ENCODE peak calls at places on chromosomes 4 and X, in five cellular contexts. P is AG04450, Y is tibial nerve, I is left ventricle myocardium inferior, B is SK-N-SH. X is an unnamed sample.

GRCh38 chrX:77118686-77119085 is 328.5 kb upstream of the FGF16 start:
- DNase-seq in Y (no peak), P (no peak), B (no peak), I (no peak), X (no peak)

GRCh38 chr4:26226978-26227377 is 93.8 kb upstream of the RBPJ start:
- DNase-seq in P (no peak), Y (no peak), I (no peak), B (no peak), X (no peak)

GRCh38 chrX:12894074-12894691 is 12.2 kb upstream of the TLR8 start:
- DNase-seq in I (peak), P (peak), B (peak), Y (no peak), X (no peak)

GRCh38 chrX:155070975-155071693 is at the start of the genes BRCC3, CMC4 and MTCP1:
- DNase-seq in B (peak), Y (peak), I (peak), P (peak), X (peak)

GRCh38 chr4:182916483-182917181 is 554 bp downstream of the DCTD start:
- DNase-seq in Y (peak), P (no peak), I (peak), B (no peak), X (peak)

GRCh38 chrX:141936080-141936479 is 32.4 kb downstream of the MAGEC1 start:
- DNase-seq in Y (no peak), I (no peak), B (no peak), P (no peak), X (no peak)

GRCh38 chr4:38330321-38330720 is 333.7 kb upstream of the KLF3 start:
- DNase-seq in P (no peak), Y (no peak), B (peak), I (no peak), X (no peak)

GRCh38 chr4:117225441-117225840 is 140.1 kb upstream of the TRAM1L1 start:
- DNase-seq in I (no peak), Y (no peak), P (no peak), B (no peak), X (no peak)

GRCh38 chr4:139282375-139283075 is 2.5 kb upstream of the MGARP start:
- DNase-seq in Y (no peak), P (no peak), I (no peak), B (no peak), X (no peak)

GRCh38 chr4:7792616-7793015 is 147.0 kb downstream of the AFAP1 start:
- DNase-seq in Y (no peak), P (no peak), B (no peak), I (no peak), X (no peak)

GRCh38 chrX:46757593-46757992 is 1.3 kb downstream of the SLC9A7 start:
- DNase-seq in I (no peak), B (no peak), Y (no peak), P (no peak), X (no peak)

GRCh38 chr4:8524595-8525382 is 55.4 kb upstream of the GPR78 start:
- DNase-seq in B (no peak), Y (no peak), P (no peak), I (no peak), X (peak)

GRCh38 chr4:175373031-175373430 is 439.0 kb downstream of the GPM6A start:
- DNase-seq in B (no peak), I (no peak), P (no peak), Y (no peak), X (no peak)

GRCh38 chr4:109989044-109989443 is 76.4 kb downstream of the EGF start:
- DNase-seq in P (no peak), B (no peak), I (no peak), Y (no peak), X (no peak)

GRCh38 chr4:71713611-71714203 is 70.2 kb downstream of the GC start:
- DNase-seq in B (peak), Y (no peak), P (peak), I (no peak), X (no peak)

GRCh38 chr4:142840516-142841123 is 5.5 kb downstream of the INPP4B start:
- DNase-seq in Y (no peak), B (peak), I (no peak), P (peak), X (no peak)

GRCh38 chrX:44908838-44909237 is 35.9 kb downstream of the KDM6A start:
- DNase-seq in I (no peak), B (no peak), Y (no peak), P (no peak), X (no peak)

GRCh38 chr4:113971706-113972360 is 7.6 kb downstream of the ARSJ start:
- DNase-seq in B (peak), Y (no peak), I (no peak), P (no peak), X (no peak)

GRCh38 chr4:151462554-151462953 is 53.6 kb downstream of the FHIP1A start:
- DNase-seq in I (no peak), B (no peak), P (no peak), Y (no peak), X (no peak)

GRCh38 chr4:152586668-152587067 is 50.8 kb upstream of the FBXW7 start:
- DNase-seq in I (no peak), P (no peak), B (no peak), Y (no peak), X (no peak)

GRCh38 chr4:68951806-68952585 is 392 bp upstream of the UGT2A3 start:
- DNase-seq in B (no peak), P (no peak), Y (no peak), I (no peak), X (no peak)

GRCh38 chr4:72489267-72489666 is 79.8 kb downstream of the ADAMTS3 start:
- DNase-seq in I (no peak), B (no peak), P (no peak), Y (no peak), X (no peak)

GRCh38 chr4:185134176-185134869 is 8.7 kb upstream of the SLC25A4 start:
- DNase-seq in I (no peak), B (peak), P (peak), Y (no peak), X (no peak)

GRCh38 chrX:110142096-110142495 is 139.2 kb downstream of the TMEM164 start:
- DNase-seq in I (no peak), P (no peak), Y (no peak), B (no peak), X (no peak)

GRCh38 chr4:3802571-3803474 is 36.6 kb downstream of the ADRA2C start:
- DNase-seq in B (no peak), P (no peak), I (no peak), Y (no peak), X (no peak)

GRCh38 chr4:147969573-147969972 is 237.7 kb downstream of the ARHGAP10 start:
- DNase-seq in I (no peak), P (no peak), B (peak), Y (no peak), X (no peak)

GRCh38 chrX:48694776-48695523 is 1.6 kb upstream of the SUV39H1 start:
- DNase-seq in Y (no peak), P (no peak), B (no peak), I (no peak), X (no peak)

GRCh38 chrX:48695524-48695875 is 1.0 kb upstream of the SUV39H1 start:
- DNase-seq in P (no peak), Y (no peak), B (no peak), I (no peak), X (no peak)

GRCh38 chrX:48697182-48697727 is 721 bp downstream of the SUV39H1 start:
- DNase-seq in B (no peak), Y (no peak), P (no peak), I (no peak), X (no peak)

GRCh38 chrX:48696301-48697181 is at the start of gene SUV39H1:
- DNase-seq in Y (peak), P (peak), B (peak), I (peak), X (peak)

DNA sequence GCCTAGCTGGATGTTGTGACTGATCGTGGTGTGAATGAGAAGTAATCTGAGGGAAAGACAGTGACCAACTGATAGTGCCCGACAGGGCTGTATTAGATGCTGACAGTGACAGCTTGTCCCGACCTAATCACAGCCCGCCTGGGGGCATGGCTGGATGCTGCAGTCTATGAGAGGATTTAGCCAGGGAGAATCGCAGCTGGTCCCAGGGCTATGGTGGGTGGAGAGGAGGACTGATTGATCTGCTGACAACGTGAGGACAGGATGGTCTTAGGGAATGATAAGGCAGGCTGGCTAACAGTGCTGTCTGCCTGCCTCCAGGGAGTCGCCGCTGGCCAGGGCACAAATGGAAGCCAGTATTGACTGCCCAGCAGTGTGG is 621 bp upstream of the SUV39H1 start:
- DNase-seq in P (no peak), Y (no peak), B (peak), I (no peak), X (no peak)
- H3K27ac ChIP-seq in P (peak), Y (peak), B (peak), I (peak), X (no peak)

DNA sequence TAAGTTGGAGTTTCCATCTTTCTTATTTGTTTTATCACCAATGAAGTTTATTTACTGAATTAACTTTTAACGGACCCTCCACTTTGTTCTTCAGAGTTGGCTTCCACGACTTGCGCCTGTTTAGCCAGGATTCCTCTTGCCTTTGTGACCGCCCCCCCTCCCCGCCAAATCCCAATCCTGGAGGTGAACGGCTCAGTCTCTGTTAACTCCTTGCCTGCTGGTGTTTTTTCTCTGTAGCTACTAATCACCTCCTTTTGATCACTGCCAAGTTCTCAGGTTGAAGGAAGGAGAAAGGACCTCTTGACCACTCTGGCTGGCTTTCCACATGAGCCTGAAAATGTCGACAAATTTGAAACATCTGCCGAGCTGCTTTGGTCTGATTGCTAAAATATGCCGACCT is 46.8 kb upstream of the BCOR start:
- DNase-seq in B (no peak), P (no peak), I (no peak), Y (no peak), X (no peak)
- TF ChIP-seq CTCF in B (no peak), P (no peak), I (no peak), Y (no peak), X (no peak)

DNA sequence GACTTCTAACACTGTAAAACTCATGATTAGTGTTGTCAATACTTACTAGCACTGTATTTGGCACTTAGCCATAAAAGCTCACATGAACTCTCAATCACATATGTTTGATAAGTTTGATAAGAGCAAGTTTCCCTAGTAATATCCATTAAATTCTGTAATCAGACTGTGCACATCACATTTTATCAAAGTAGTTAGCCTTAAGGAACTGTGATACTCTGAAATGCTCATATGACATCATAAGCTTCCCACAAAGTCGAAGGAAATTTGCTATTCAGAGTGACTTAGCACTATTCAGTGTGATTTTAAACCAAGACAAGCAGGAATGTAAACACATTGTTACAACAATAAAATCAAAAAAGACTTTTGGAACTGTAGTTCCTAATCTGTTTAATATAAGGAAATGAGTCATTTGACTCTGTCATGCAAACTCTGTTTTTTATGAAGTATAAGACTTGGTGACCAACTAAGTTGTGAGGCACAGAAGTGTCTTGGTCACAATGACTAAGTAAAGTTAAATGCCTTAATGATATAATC is 6.7 kb downstream of the SLC7A11 start:
- DNase-seq in I (no peak), P (peak), B (peak), Y (no peak), X (no peak)
- H3K27ac ChIP-seq in I (no peak), P (peak), B (peak), Y (no peak), X (no peak)

GRCh38 chrX:14050704-14051103 is 21.0 kb upstream of the GEMIN8 start:
- DNase-seq in B (no peak), Y (no peak), I (no peak), P (no peak), X (no peak)

GRCh38 chrX:14056201-14056600 is 26.5 kb upstream of the GEMIN8 start:
- DNase-seq in B (no peak), P (no peak), Y (no peak), I (no peak), X (no peak)

DNA sequence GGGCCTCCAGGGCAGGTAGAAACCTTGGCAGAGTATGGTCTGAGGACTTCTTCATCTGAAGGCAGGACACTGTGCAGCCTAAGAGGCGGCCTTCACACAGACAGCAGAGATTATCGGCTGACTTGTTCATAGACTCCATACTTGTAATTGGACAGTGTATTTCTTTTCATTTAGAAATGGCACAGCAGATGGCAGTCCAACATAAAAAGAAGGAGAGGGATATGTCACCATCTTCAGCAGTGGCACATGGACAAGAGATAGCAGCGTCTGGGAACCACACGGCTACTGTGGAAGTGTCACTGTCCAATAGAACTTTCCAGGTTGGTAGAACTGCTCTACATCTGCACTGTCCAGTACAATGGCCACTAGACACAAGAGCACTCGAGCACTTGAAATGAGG is 21.7 kb upstream of the GEMIN8 start:
- DNase-seq in I (no peak), P (no peak), Y (no peak), B (no peak), X (no peak)
- TF ChIP-seq CTCF in I (no peak), P (no peak), Y (no peak), B (no peak), X (no peak)

GRCh38 chr4:5751073-5751917 is 40.3 kb downstream of the EVC start:
- DNase-seq in B (no peak), I (no peak), P (peak), Y (no peak), X (no peak)
- H3K27ac ChIP-seq in B (no peak), I (no peak), P (peak), Y (no peak), X (no peak)

GRCh38 chrX:19556202-19556601 is 40.9 kb upstream of the MAP3K15 start:
- DNase-seq in I (no peak), P (no peak), Y (no peak), B (no peak), X (no peak)

GRCh38 chrX:19555236-19555635 is 39.9 kb upstream of the MAP3K15 start:
- DNase-seq in Y (no peak), B (no peak), P (no peak), I (no peak), X (no peak)

GRCh38 chrX:19554786-19555185 is 39.5 kb upstream of the MAP3K15 start:
- DNase-seq in P (no peak), Y (no peak), I (no peak), B (no peak), X (no peak)

GRCh38 chrX:19557816-19558215 is 42.5 kb upstream of the MAP3K15 start:
- DNase-seq in P (no peak), Y (no peak), B (no peak), I (no peak), X (no peak)

DNA sequence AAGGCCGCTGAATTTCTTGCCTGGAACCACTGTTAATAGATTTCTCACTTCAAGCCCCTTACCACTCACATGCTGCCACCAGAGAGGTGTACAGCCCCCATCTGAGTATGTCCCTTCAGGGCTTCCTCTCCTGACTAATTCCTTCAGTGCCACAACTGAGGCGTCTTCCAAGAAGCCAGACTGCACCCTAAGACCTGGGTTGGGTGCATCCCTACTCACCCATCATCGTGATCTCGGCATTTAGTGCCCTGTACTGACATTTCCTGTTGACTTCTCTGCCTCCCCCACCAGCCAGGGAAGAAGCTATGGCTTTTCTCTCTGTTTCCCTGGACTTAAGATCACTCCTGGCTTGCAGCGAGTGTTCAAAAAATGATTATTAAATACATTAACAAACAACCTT is 40.4 kb upstream of the MAP3K15 start:
- DNase-seq in I (no peak), B (no peak), P (no peak), Y (no peak), X (no peak)
- TF ChIP-seq CTCF in I (no peak), B (no peak), P (no peak), Y (no peak), X (no peak)

GRCh38 chr4:168652818-168653217 is 156.0 kb downstream of the PALLD start:
- DNase-seq in Y (no peak), B (no peak), P (no peak), I (no peak), X (no peak)

GRCh38 chr4:168655182-168655581 is 158.3 kb downstream of the PALLD start:
- DNase-seq in B (no peak), P (no peak), Y (no peak), I (no peak), X (no peak)

GRCh38 chr4:168656055-168656660 is 159.3 kb downstream of the PALLD start:
- DNase-seq in P (peak), B (no peak), Y (no peak), I (no peak), X (no peak)

GRCh38 chr4:168656946-168657473 is 160.2 kb downstream of the PALLD start:
- DNase-seq in I (no peak), Y (no peak), B (no peak), P (no peak), X (no peak)

DNA sequence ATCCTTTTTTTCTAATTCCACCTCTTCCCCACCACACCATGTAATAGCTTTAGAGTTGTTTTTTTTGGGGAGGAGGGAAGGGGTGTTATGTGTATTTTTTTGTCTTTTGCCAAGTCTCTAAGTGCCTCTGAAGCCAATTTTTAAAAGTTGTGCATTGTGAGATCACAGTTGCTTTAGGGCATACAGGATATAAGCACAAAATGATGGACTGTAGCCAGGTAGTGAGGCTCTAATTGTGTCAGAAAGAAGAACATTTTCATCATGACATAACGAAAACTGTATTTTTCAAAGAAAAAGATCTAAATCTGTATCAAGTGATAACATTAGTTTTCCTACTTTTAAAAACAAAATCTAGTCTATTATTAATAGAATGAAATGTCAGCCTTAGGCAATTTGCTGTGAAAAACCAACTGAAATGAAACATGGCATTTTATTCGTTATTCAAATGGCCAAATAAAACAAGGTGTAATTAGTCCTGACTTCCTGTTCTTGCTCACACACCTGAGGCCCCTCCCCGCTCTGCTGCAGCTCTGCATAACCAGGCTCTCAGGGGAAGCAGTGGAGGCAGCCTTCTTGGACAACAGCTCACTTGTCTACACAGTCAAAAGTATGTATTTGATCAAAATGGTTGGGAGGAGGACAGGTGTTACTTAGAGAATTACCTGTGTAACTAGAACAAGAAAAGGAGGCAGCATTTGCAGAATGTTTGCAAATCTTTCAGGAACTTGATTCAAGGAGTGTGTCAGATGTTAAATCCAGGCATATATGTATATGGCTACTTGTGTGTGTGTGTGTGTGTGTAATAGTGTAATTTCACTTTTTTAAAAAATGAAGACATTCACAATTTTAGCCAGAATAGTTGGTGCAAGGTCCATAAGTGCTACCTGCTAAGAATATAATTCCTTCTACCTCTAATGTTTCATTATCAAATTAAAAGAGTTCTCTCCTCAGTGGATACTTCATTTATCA is 157.6 kb downstream of the PALLD start:
- DNase-seq in P (no peak), I (no peak), Y (no peak), B (no peak), X (no peak)
- H3K27ac ChIP-seq in P (no peak), I (no peak), Y (no peak), B (no peak), X (no peak)